ENCODE peak calls at places on chromosomes 6 and 20, in four cellular contexts. N is A549, J is HepG2, U is K562. C is an unnamed sample.

GRCh38 chr6:139342957-139343750 is 31.3 kb downstream of the CITED2 start:
- DNase-seq in N (no peak), U (no peak), J (no peak), C (no peak)

GRCh38 chr6:169807219-169807618 is 55.8 kb downstream of the ERMARD start:
- DNase-seq in J (no peak), U (no peak), N (no peak), C (no peak)

GRCh38 chr6:158993639-158994038 is 6.4 kb downstream of the RSPH3 start:
- DNase-seq in N (no peak), U (no peak), J (no peak), C (no peak)

GRCh38 chr6:140082867-140083297 is 708.4 kb upstream of the CITED2 start:
- DNase-seq in N (no peak), J (no peak), U (no peak), C (no peak)

GRCh38 chr6:1643111-1643510 is 33.4 kb downstream of the FOXC1 start:
- DNase-seq in J (no peak), U (no peak), N (no peak), C (no peak)

GRCh38 chr6:52568320-52568719 is 8.5 kb downstream of the TRAM2 start:
- DNase-seq in U (no peak), N (no peak), J (no peak), C (no peak)

GRCh38 chr20:32494498-32495216 is 90.5 kb downstream of the NOL4L start:
- DNase-seq in U (no peak), N (no peak), J (no peak), C (no peak)

GRCh38 chr6:105492706-105493673 is 90.1 kb upstream of the PREP start:
- DNase-seq in J (no peak), U (no peak), N (peak), C (no peak)

GRCh38 chr6:125046107-125046925 is 84.1 kb downstream of the RNF217 start:
- DNase-seq in N (no peak), U (peak), J (no peak), C (no peak)

GRCh38 chr6:129707882-129708495 is 2.0 kb downstream of the ARHGAP18 start:
- DNase-seq in N (no peak), U (no peak), J (no peak), C (no peak)

GRCh38 chr6:149233056-149233715 is 84.3 kb upstream of the TAB2 start:
- DNase-seq in U (peak), N (peak), J (peak), C (no peak)

GRCh38 chr6:159077123-159077522 is 32.3 kb upstream of the TAGAP start:
- DNase-seq in U (no peak), N (no peak), J (no peak), C (no peak)

GRCh38 chr6:127342946-127343752 is at the start of gene ECHDC1:
- DNase-seq in N (peak), J (peak), U (peak), C (peak)

GRCh38 chr20:10924628-10925266 is 250.9 kb upstream of the JAG1 start:
- DNase-seq in J (no peak), U (no peak), N (peak), C (no peak)

GRCh38 chr20:23156170-23156841 is 70.2 kb upstream of the CD93 start:
- DNase-seq in U (no peak), N (peak), J (peak), C (no peak)

GRCh38 chr6:84522135-84522535 is 242.3 kb downstream of the TBX18 start:
- DNase-seq in U (no peak), N (peak), J (no peak), C (no peak)

GRCh38 chr20:49384437-49385434 is 97.7 kb downstream of the KCNB1 start:
- DNase-seq in U (peak), N (peak), J (peak), C (peak)

GRCh38 chr6:7543761-7544424 is 2.4 kb downstream of the DSP start:
- DNase-seq in U (no peak), J (no peak), N (no peak), C (no peak)

GRCh38 chr20:20744170-20744725 is 31.8 kb upstream of the RALGAPA2 start:
- DNase-seq in J (peak), N (no peak), U (no peak), C (no peak)

GRCh38 chr6:74654296-74654695 is 551.6 kb downstream of the COL12A1 start:
- DNase-seq in J (no peak), U (no peak), N (no peak), C (no peak)

GRCh38 chr20:48975955-48976354 is 54.4 kb downstream of the ARFGEF2 start:
- DNase-seq in J (no peak), U (no peak), N (no peak), C (no peak)

GRCh38 chr6:73823046-73823735 is 127.2 kb downstream of the CD109 start:
- DNase-seq in J (no peak), N (no peak), U (no peak), C (no peak)

DNA sequence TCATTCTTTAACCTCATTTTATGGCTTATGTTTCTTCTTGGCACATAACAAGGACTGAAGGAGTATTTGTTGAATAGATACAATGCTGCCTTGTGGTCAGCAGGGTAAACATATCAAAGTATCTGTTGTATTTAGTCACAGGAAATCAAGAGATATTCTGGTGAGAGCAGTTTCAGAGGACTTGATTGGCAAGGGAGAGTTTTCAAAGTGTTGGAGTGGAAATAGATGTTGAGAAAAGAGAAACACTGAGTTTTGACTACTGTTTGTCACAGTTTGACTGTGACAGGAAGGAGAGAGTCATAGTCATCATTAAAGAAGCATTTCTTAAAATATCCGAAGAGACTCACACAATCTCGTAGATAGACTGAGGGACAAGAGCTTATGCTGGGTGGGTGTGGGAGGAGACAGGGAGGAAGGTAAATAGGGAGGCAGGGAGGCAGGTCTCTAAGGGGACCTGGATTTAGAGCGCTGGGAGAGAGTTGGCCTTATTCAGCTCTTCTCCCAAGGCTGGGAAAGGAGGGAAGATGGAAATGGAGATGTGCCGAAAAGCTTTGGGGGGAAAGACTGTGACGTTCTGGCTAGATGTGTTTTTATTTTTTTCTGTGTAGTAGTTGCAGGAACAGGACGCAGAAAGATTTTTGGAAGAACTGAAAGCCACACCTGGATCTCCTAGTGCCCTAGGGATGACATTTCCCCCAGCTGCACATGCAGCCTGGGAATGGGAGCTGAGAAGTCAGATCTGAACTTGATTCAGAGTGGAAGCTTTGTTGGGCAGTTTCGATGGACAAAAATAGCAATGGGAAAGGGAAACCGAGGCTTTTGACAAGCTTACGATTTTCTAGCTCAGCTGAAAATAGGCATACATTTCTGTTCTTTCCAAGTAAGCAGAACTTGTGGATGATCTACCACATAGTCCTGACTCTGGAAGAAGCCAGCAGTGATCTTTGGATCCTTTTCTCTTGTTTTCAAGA is 65.0 kb upstream of the IFNGR1 start:
- DNase-seq in U (no peak), J (peak), N (no peak), C (no peak)
- TF ChIP-seq NR3C1 in U (no peak), J (no peak), N (no peak), C (no peak)

DNA sequence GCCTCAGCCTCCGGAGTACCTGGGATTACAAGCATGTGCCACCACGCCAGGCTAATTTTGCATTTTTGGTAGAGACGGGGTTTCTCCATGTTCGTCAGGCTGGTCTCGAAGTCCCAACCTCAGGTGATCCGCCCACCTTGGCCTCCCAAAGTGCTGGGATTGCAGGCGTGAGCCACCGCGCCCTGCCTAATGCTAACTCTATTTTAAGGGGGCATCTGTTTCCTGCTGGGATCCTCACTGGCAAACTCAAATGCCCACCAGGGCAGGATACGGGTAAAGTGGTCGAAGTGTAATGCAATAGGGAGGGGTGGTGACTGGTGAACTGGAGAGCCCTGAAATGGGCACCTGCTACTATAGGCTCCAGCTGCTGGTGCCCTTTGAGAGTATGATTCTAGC is 131.9 kb upstream of the ZNF217 start:
- DNase-seq in U (no peak), N (no peak), J (no peak), C (no peak)
- TF ChIP-seq HMGXB4 in U (no peak), N (no peak), J (no peak), C (no peak)

GRCh38 chr6:147664092-147664491 is 155.6 kb downstream of the SAMD5 start:
- DNase-seq in U (no peak), J (no peak), N (no peak), C (no peak)
- TF ChIP-seq NR3C1 in U (no peak), J (no peak), N (no peak), C (no peak)

GRCh38 chr20:39660965-39661364 is 698.8 kb downstream of the DHX35 start:
- DNase-seq in N (no peak), J (no peak), U (no peak), C (no peak)

GRCh38 chr20:39661833-39662232 is 699.7 kb downstream of the DHX35 start:
- DNase-seq in U (no peak), J (no peak), N (peak), C (no peak)

GRCh38 chr20:39659010-39659409 is 696.9 kb downstream of the DHX35 start:
- DNase-seq in U (no peak), N (no peak), J (no peak), C (no peak)

DNA sequence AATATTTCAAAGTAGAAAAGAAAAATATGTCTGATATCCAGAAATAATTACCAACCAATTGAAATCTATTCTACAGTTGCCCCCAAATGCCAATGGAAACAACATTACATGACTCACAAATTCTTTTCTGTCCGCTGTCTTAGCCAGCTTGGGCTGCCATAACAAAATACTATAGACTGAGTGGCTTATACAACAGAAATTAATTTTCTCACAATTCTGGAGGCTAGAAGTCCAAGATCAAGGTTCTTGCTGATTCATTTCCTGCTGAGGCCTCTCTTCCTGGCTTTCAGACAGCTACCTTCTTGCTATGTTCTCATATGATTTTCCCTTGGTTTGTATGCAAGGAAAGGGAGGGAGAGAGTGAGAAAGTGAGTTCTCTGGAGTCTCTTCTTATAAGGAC is 698.1 kb downstream of the DHX35 start:
- DNase-seq in J (no peak), N (no peak), U (no peak), C (no peak)
- TF ChIP-seq HMGXB4 in J (no peak), N (no peak), U (no peak), C (no peak)

GRCh38 chr6:111779660-111780059 is 93.6 kb downstream of the FYN start:
- DNase-seq in N (no peak), J (no peak), U (no peak), C (no peak)

GRCh38 chr6:111779031-111779430 is 94.2 kb downstream of the FYN start:
- DNase-seq in N (no peak), U (no peak), J (no peak), C (no peak)

GRCh38 chr6:111782887-111783286 is 90.4 kb downstream of the FYN start:
- DNase-seq in J (no peak), U (no peak), N (no peak), C (no peak)

GRCh38 chr6:111782161-111782809 is 91.0 kb downstream of the FYN start:
- DNase-seq in N (no peak), J (no peak), U (no peak), C (no peak)

GRCh38 chr6:111781055-111781708 is 92.1 kb downstream of the FYN start:
- DNase-seq in N (no peak), U (peak), J (no peak), C (no peak)
- TF ChIP-seq NR3C1 in N (no peak), U (no peak), J (no peak), C (no peak)

GRCh38 chr6:155894262-155894661 is 438.6 kb upstream of the NOX3 start:
- DNase-seq in U (no peak), N (no peak), J (no peak), C (no peak)

GRCh38 chr6:155894758-155895157 is 439.1 kb upstream of the NOX3 start:
- DNase-seq in J (no peak), N (no peak), U (no peak), C (no peak)

GRCh38 chr6:155890409-155890808 is 434.8 kb upstream of the NOX3 start:
- DNase-seq in J (no peak), U (no peak), N (no peak), C (no peak)

GRCh38 chr6:155895641-155896040 is 440.0 kb upstream of the NOX3 start:
- DNase-seq in U (no peak), J (no peak), N (peak), C (no peak)
- TF ChIP-seq HMGXB4 in U (no peak), J (no peak), N (no peak), C (no peak)

C was measured in WTC11.